ENCODE peak calls at places on chromosomes 1 and 21, in nine cellular contexts. One of them, this sample, is unnamed.

GRCh38 chr1:157968503-157968902 is 24.9 kb upstream of the KIRREL1 start:
- DNase-seq in HCT116: no peak
- DNase-seq in sigmoid colon: peak
- DNase-seq in spleen: no peak
- DNase-seq in HepG2: no peak
- DNase-seq in stomach: no peak
- DNase-seq in prostate gland: no peak
- DNase-seq in transverse colon: peak
- DNase-seq in HL-60: no peak
- DNase-seq in this sample: no peak

GRCh38 chr1:15246960-15247614 is at the start of gene FHAD1:
- DNase-seq in HCT116: peak
- DNase-seq in sigmoid colon: peak
- DNase-seq in spleen: peak
- DNase-seq in HepG2: no peak
- DNase-seq in stomach: peak
- DNase-seq in prostate gland: peak
- DNase-seq in transverse colon: peak
- DNase-seq in HL-60: no peak
- DNase-seq in this sample: peak

GRCh38 chr1:202639500-202639899 is 70.8 kb downstream of the SYT2 start:
- DNase-seq in HCT116: no peak
- DNase-seq in sigmoid colon: no peak
- DNase-seq in spleen: no peak
- DNase-seq in HepG2: no peak
- DNase-seq in stomach: no peak
- DNase-seq in prostate gland: no peak
- DNase-seq in transverse colon: no peak
- DNase-seq in HL-60: no peak
- DNase-seq in this sample: no peak

GRCh38 chr1:151994956-151995355 is 1.3 kb upstream of the S100A10 start:
- DNase-seq in HCT116: peak
- DNase-seq in sigmoid colon: no peak
- DNase-seq in spleen: no peak
- DNase-seq in HepG2: no peak
- DNase-seq in stomach: no peak
- DNase-seq in prostate gland: no peak
- DNase-seq in transverse colon: no peak
- DNase-seq in HL-60: no peak
- DNase-seq in this sample: peak

GRCh38 chr1:44721521-44722361 is 9.2 kb downstream of the RNU5D-1 start:
- DNase-seq in HCT116: peak
- DNase-seq in sigmoid colon: peak
- DNase-seq in spleen: peak
- DNase-seq in HepG2: peak
- DNase-seq in stomach: peak
- DNase-seq in prostate gland: no peak
- DNase-seq in transverse colon: peak
- DNase-seq in HL-60: peak
- DNase-seq in this sample: peak

GRCh38 chr21:34072145-34073031 is 990 bp upstream of the MRPS6 start:
- DNase-seq in HCT116: no peak
- DNase-seq in sigmoid colon: peak
- DNase-seq in spleen: no peak
- DNase-seq in HepG2: no peak
- DNase-seq in stomach: peak
- DNase-seq in prostate gland: peak
- DNase-seq in transverse colon: no peak
- DNase-seq in HL-60: no peak
- DNase-seq in this sample: no peak

GRCh38 chr1:219119839-219120238 is 53.8 kb upstream of the LYPLAL1 start:
- DNase-seq in HCT116: no peak
- DNase-seq in sigmoid colon: no peak
- DNase-seq in spleen: no peak
- DNase-seq in HepG2: no peak
- DNase-seq in stomach: no peak
- DNase-seq in prostate gland: no peak
- DNase-seq in transverse colon: no peak
- DNase-seq in HL-60: peak
- DNase-seq in this sample: no peak

GRCh38 chr1:86339421-86339820 is 56.7 kb downstream of the ODF2L start:
- DNase-seq in HCT116: no peak
- DNase-seq in sigmoid colon: no peak
- DNase-seq in spleen: no peak
- DNase-seq in HepG2: no peak
- DNase-seq in stomach: no peak
- DNase-seq in prostate gland: no peak
- DNase-seq in transverse colon: no peak
- DNase-seq in HL-60: peak
- DNase-seq in this sample: no peak

GRCh38 chr1:204358145-204358544 is 1.6 kb downstream of the PLEKHA6 start:
- DNase-seq in HCT116: no peak
- DNase-seq in sigmoid colon: no peak
- DNase-seq in spleen: no peak
- DNase-seq in HepG2: no peak
- DNase-seq in stomach: no peak
- DNase-seq in prostate gland: no peak
- DNase-seq in transverse colon: no peak
- DNase-seq in HL-60: no peak
- DNase-seq in this sample: no peak

GRCh38 chr1:41810446-41810845 is 108.3 kb downstream of the HIVEP3 start:
- DNase-seq in HCT116: no peak
- DNase-seq in sigmoid colon: no peak
- DNase-seq in spleen: no peak
- DNase-seq in HepG2: no peak
- DNase-seq in stomach: no peak
- DNase-seq in prostate gland: no peak
- DNase-seq in transverse colon: no peak
- DNase-seq in HL-60: peak
- DNase-seq in this sample: no peak

GRCh38 chr1:209417761-209418160 is 165.8 kb upstream of the CAMK1G start:
- DNase-seq in HCT116: no peak
- DNase-seq in sigmoid colon: no peak
- DNase-seq in spleen: no peak
- DNase-seq in HepG2: no peak
- DNase-seq in stomach: no peak
- DNase-seq in prostate gland: no peak
- DNase-seq in transverse colon: no peak
- DNase-seq in HL-60: no peak
- DNase-seq in this sample: no peak

GRCh38 chr21:33449650-33450049 is 30.1 kb downstream of the TMEM50B start:
- DNase-seq in HCT116: no peak
- DNase-seq in sigmoid colon: no peak
- DNase-seq in spleen: no peak
- DNase-seq in HepG2: no peak
- DNase-seq in stomach: no peak
- DNase-seq in prostate gland: no peak
- DNase-seq in transverse colon: no peak
- DNase-seq in HL-60: no peak
- DNase-seq in this sample: no peak

DNA sequence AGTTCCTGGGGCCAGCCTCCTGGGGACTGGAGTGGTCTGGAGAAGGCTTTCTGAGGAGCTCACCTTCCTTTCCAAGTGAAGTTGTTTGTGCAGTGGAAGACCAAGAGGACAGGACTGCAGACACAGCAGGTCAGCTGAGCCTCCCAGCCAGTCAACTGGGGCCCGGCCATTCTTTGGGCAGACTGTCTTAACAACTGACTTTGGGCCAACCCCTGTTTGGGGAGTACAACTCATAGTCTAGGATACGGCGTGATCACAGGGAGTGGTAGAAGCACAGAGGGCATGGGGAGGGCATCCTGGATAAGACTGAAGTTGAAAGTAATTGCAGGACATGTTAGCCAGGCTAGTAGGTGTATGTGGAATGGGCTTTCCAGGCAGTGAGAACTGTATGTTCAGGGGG is 50.3 kb downstream of the PGM1 start:
- DNase-seq in HCT116: no peak
- DNase-seq in sigmoid colon: no peak
- DNase-seq in spleen: no peak
- DNase-seq in HepG2: no peak
- DNase-seq in stomach: no peak
- DNase-seq in prostate gland: no peak
- DNase-seq in transverse colon: no peak
- DNase-seq in HL-60: no peak
- DNase-seq in this sample: no peak
- TF ChIP-seq CTCF in HCT116: no peak
- TF ChIP-seq CTCF in sigmoid colon: no peak
- TF ChIP-seq CTCF in spleen: no peak
- TF ChIP-seq CTCF in HepG2: no peak
- TF ChIP-seq CTCF in stomach: no peak
- TF ChIP-seq CTCF in prostate gland: no peak
- TF ChIP-seq CTCF in transverse colon: no peak
- TF ChIP-seq CTCF in HL-60: no peak
- TF ChIP-seq CTCF in this sample: no peak

DNA sequence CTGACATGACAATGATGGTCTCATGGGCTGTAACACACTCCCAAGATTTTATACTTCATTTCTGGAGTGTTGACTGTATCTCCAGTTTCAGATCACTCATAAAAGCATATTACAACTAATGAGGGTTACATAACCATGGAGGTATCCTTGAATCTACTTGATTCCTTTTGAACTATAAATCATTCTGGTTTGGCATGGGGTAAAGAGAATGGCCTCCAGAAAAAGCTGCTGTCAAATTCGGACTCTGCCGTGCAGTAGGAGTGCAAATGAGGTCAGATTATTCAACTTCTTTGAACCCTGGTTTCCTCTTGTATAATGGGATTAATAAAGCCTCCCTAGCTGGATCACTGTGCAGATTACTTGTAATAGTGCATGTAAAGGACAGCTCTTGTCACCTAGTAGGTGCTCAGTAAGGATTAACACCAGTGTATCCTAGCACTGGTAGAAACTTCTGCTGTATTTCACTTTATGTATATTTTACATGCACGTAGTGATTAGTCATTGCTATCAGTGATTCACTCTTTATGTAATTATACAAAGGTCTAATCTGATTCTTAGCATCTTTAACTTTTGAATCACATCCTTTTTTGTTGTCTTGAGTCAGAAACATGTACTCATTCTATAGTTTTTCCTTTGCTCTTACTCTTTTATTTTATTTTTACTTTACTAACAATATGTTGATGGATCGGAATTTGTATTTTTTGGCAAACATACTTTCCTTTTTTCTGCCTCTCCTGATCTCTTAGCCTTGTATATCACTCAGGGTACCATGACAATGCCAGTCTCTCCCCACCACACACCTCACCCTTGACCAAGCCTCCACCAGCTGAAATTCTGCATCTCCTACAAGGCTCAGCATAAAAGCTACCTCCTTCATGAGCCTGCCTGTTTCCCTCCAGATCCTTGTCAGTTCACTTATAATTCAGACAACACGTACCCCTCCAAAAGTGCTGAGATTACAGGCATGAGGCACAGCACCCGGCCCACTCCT is 3.2 kb downstream of the LRRC8C start:
- DNase-seq in HCT116: no peak
- DNase-seq in sigmoid colon: no peak
- DNase-seq in spleen: no peak
- DNase-seq in HepG2: no peak
- DNase-seq in stomach: no peak
- DNase-seq in prostate gland: no peak
- DNase-seq in transverse colon: no peak
- DNase-seq in HL-60: no peak
- DNase-seq in this sample: peak
- H3K27ac ChIP-seq in HCT116: no peak
- H3K27ac ChIP-seq in sigmoid colon: no peak
- H3K27ac ChIP-seq in spleen: no peak
- H3K27ac ChIP-seq in HepG2: no peak
- H3K27ac ChIP-seq in stomach: no peak
- H3K27ac ChIP-seq in prostate gland: no peak
- H3K27ac ChIP-seq in transverse colon: no peak
- H3K27ac ChIP-seq in HL-60: no peak
- H3K27ac ChIP-seq in this sample: peak

DNA sequence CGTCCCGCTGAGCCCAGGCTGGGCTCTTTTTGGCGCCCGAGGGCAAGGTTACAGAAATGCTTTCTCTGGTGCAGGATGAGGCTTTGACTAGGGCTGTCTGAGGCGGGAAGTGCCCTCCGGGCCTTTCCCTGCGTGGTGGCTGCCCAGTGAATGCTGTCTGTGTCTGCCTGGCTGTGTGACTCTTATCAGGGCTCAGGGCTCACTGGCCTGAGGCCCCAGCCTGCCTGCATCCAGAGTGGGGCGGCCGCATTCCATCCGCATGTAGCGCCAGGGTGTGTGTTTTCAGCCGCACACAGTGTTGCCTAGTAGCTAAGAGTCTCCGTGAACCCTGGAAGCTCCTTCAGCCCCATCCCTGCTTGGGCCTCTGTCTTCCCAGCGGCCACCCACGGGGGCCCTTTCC is 59.1 kb downstream of the FAAP20 start:
- DNase-seq in HCT116: no peak
- DNase-seq in sigmoid colon: peak
- DNase-seq in spleen: peak
- DNase-seq in HepG2: peak
- DNase-seq in stomach: peak
- DNase-seq in prostate gland: peak
- DNase-seq in transverse colon: peak
- DNase-seq in HL-60: no peak
- DNase-seq in this sample: no peak
- TF ChIP-seq POLR2AphosphoS5 in HCT116: no peak
- TF ChIP-seq POLR2AphosphoS5 in sigmoid colon: peak
- TF ChIP-seq POLR2AphosphoS5 in spleen: no peak
- TF ChIP-seq POLR2AphosphoS5 in HepG2: peak
- TF ChIP-seq POLR2AphosphoS5 in stomach: peak
- TF ChIP-seq POLR2AphosphoS5 in prostate gland: peak
- TF ChIP-seq POLR2AphosphoS5 in transverse colon: peak
- TF ChIP-seq POLR2AphosphoS5 in HL-60: no peak
- TF ChIP-seq POLR2AphosphoS5 in this sample: no peak

DNA sequence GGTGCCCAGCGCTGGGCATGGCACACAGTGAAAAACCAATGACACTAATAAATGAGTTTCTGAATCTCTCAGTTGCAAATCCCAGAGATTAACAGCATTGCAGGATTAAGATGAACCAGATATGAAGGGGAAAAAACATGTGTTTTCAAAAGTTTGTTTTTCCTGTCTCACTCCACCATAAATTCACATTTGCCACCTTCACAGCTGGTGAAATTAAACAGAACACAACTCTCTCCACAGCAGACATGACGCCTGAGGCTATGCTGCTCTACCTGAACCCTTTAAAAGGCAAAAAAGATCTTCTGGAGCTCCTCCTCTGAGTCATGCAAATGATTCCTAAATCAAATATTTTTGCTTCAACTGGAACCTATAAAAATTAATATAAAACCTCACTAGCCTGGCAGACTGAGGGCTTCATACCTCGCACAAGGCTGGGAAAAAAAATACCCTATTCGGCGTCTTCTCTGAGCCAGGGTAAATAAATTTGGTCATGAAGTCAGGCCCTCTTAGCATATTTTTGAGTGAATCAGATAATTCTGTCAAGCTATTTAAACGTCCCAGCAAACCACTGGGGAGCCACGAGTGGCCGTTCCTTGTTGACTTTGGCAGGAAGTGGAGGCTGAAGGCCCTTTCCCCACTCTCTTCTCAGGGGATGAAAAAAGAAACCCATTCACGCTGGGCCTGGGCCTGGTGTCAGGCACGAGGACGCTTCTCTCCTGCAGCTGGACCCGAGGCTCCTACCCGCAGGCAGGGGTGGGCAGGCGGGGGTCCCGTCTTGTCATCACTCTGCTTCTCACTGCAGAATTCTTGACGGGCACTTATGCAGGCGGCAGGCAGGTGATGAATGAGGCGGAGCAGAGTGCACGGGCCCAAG is 53.0 kb downstream of the DMRTB1 start:
- DNase-seq in HCT116: no peak
- DNase-seq in sigmoid colon: no peak
- DNase-seq in spleen: no peak
- DNase-seq in HepG2: no peak
- DNase-seq in stomach: no peak
- DNase-seq in prostate gland: peak
- DNase-seq in transverse colon: no peak
- DNase-seq in HL-60: no peak
- DNase-seq in this sample: no peak
- TF ChIP-seq CTCF in HCT116: no peak
- TF ChIP-seq CTCF in sigmoid colon: no peak
- TF ChIP-seq CTCF in spleen: no peak
- TF ChIP-seq CTCF in HepG2: no peak
- TF ChIP-seq CTCF in stomach: no peak
- TF ChIP-seq CTCF in prostate gland: no peak
- TF ChIP-seq CTCF in transverse colon: no peak
- TF ChIP-seq CTCF in HL-60: no peak
- TF ChIP-seq CTCF in this sample: no peak

This sample was measured in Panc1.